ENCODE peak calls at places on chromosome 16, in six cellular contexts. N is skeletal muscle cell; P is GM20000; T is NCI-H1092 treated with DMSO at 0.1 percent for 48 hours; V is stimulated activated CD4-positive, alpha-beta T cell treated with anti-CD3 and anti-CD28 coated beads, Interleukin-4, amount 100 ng/mL, for 4 hours; Q is midbrain. D is an unnamed sample.

GRCh38 chr16:83118365-83118764 is 491.6 kb downstream of the CDH13 start:
- DNase-seq in T (no peak), P (no peak), N (no peak), Q (no peak), V (no peak), D (no peak)

GRCh38 chr16:79723583-79724168 is 123.1 kb upstream of the MAF start:
- DNase-seq in V (no peak), T (no peak), P (no peak), N (no peak), Q (no peak), D (no peak)

GRCh38 chr16:11300560-11300892 is 19.4 kb upstream of the PRM1 start:
- DNase-seq in T (no peak), N (no peak), Q (no peak), P (no peak), V (no peak), D (no peak)

GRCh38 chr16:73753931-73754330 is 542.7 kb upstream of the PSMD7 start:
- DNase-seq in V (no peak), Q (no peak), N (no peak), T (no peak), P (no peak), D (no peak)

GRCh38 chr16:30438835-30439234 is 6.8 kb downstream of the SEPHS2 start:
- DNase-seq in V (no peak), T (no peak), P (no peak), Q (no peak), N (no peak), D (no peak)

GRCh38 chr16:13143551-13143950 is 242.2 kb downstream of the SHISA9 start:
- DNase-seq in Q (no peak), N (no peak), V (no peak), T (no peak), P (no peak), D (no peak)

GRCh38 chr16:64910351-64910750 is 211.5 kb downstream of the CDH11 start:
- DNase-seq in P (no peak), Q (no peak), V (no peak), N (peak), T (peak), D (no peak)

GRCh38 chr16:84683691-84684591 is 15.9 kb upstream of the USP10 start:
- DNase-seq in V (no peak), T (no peak), Q (no peak), N (no peak), P (no peak), D (no peak)

GRCh38 chr16:47574091-47575054 is 113.2 kb downstream of the PHKB start:
- DNase-seq in N (peak), P (no peak), T (no peak), V (peak), Q (no peak), D (no peak)

D was measured in cerebellar cortex.